ENCODE peak calls at places on chromosome 21, in nine cellular contexts. K, P, A, N, Q, T, F, G and B are unnamed samples.

GRCh38 chr21:34576043-34576466 is 38.9 kb downstream of the RCAN1 start:
- DNase-seq in T (peak), Q (no peak), N (no peak), A (no peak), F (peak), P (peak), G (no peak), K (peak), B (no peak)

GRCh38 chr21:38266732-38267131 is 9.9 kb downstream of the KCNJ15 start:
- DNase-seq in T (peak), Q (no peak), P (peak), F (peak), N (no peak), A (no peak), G (no peak), K (peak), B (no peak)

GRCh38 chr21:32956257-32956656 is 69.5 kb upstream of the OLIG2 start:
- DNase-seq in N (no peak), G (no peak), F (no peak), K (no peak), A (no peak), Q (no peak), P (no peak), T (no peak), B (no peak)

GRCh38 chr21:29064850-29065481 is 8.5 kb downstream of the CCT8 start:
- DNase-seq in F (no peak), Q (no peak), K (no peak), P (no peak), G (no peak), N (no peak), A (no peak), T (no peak), B (no peak)

GRCh38 chr21:44527983-44528633 is 11.9 kb downstream of the KRTAP10-1 start:
- DNase-seq in F (no peak), Q (no peak), P (no peak), T (no peak), N (no peak), K (no peak), G (no peak), A (no peak), B (peak)

GRCh38 chr21:35116777-35117176 is 67.7 kb upstream of the RUNX1 start:
- DNase-seq in N (no peak), T (no peak), P (no peak), F (no peak), G (no peak), A (no peak), K (no peak), Q (no peak), B (no peak)

GRCh38 chr21:43794311-43794710 is 4.9 kb downstream of the RRP1 start:
- DNase-seq in F (no peak), G (no peak), K (no peak), A (no peak), T (no peak), Q (no peak), N (no peak), P (no peak), B (peak)

GRCh38 chr21:38912355-38912619 is 106.6 kb downstream of the ETS2 start:
- DNase-seq in G (no peak), N (no peak), P (peak), T (no peak), K (no peak), F (peak), Q (no peak), A (no peak), B (no peak)

GRCh38 chr21:38957575-38958340 is 152.0 kb downstream of the ETS2 start:
- DNase-seq in F (no peak), Q (no peak), N (no peak), T (no peak), G (no peak), K (no peak), A (no peak), P (no peak), B (no peak)

GRCh38 chr21:29719561-29719960 is 220.2 kb downstream of the GRIK1 start:
- DNase-seq in G (no peak), F (no peak), T (no peak), K (no peak), A (no peak), N (no peak), P (no peak), Q (no peak), B (no peak)

GRCh38 chr21:44087426-44088400 is 19.5 kb upstream of the PWP2 start:
- DNase-seq in G (no peak), P (no peak), K (no peak), A (no peak), N (no peak), Q (no peak), F (no peak), T (no peak), B (peak)

GRCh38 chr21:42844411-42845113 is 34.8 kb downstream of the WDR4 start:
- DNase-seq in F (no peak), T (no peak), G (no peak), Q (no peak), N (no peak), A (no peak), K (no peak), P (no peak), B (peak)

GRCh38 chr21:38768385-38769071 is 37.2 kb upstream of the ETS2 start:
- DNase-seq in F (peak), N (peak), P (peak), A (no peak), Q (peak), K (peak), G (no peak), T (peak), B (no peak)

GRCh38 chr21:8991088-8991907 is 1530.1 kb upstream of the TPTE start:
- DNase-seq in Q (no peak), T (no peak), N (peak), A (no peak), P (no peak), G (peak), K (no peak), F (no peak), B (peak)

GRCh38 chr21:38800924-38801744 is 4.6 kb upstream of the ETS2 start:
- DNase-seq in A (no peak), G (no peak), K (no peak), Q (no peak), F (no peak), T (no peak), N (no peak), P (no peak), B (no peak)

GRCh38 chr21:35475768-35476167 is 426.7 kb upstream of the RUNX1 start:
- DNase-seq in A (no peak), P (peak), K (peak), Q (peak), N (no peak), G (no peak), F (peak), T (peak), B (no peak)

GRCh38 chr21:39141502-39141901 is 41.7 kb downstream of the PSMG1 start:
- DNase-seq in Q (no peak), G (no peak), N (no peak), K (peak), T (peak), P (peak), F (peak), A (no peak), B (no peak)

GRCh38 chr21:43921979-43922945 is 57.2 kb downstream of the AGPAT3 start:
- DNase-seq in P (peak), Q (no peak), N (no peak), T (no peak), F (no peak), A (no peak), K (peak), G (no peak), B (peak)

GRCh38 chr21:24023936-24024335 is 1583.3 kb downstream of the MRPL39 start:
- DNase-seq in K (no peak), F (no peak), P (no peak), T (no peak), A (no peak), N (no peak), Q (no peak), G (no peak), B (no peak)

GRCh38 chr21:34642211-34643075 is 26.4 kb upstream of the CLIC6 start:
- DNase-seq in G (no peak), K (peak), F (peak), A (no peak), T (peak), N (no peak), P (no peak), Q (no peak), B (no peak)

GRCh38 chr21:15788847-15789548 is 59.2 kb downstream of the USP25 start:
- DNase-seq in T (peak), N (no peak), Q (no peak), F (peak), P (peak), A (no peak), G (no peak), K (peak), B (no peak)

GRCh38 chr21:35366348-35367085 is 317.4 kb upstream of the RUNX1 start:
- DNase-seq in N (no peak), F (peak), P (peak), G (no peak), K (peak), T (peak), Q (peak), A (no peak), B (no peak)

GRCh38 chr21:27756191-27756590 is 789.3 kb upstream of the ADAMTS5 start:
- DNase-seq in K (no peak), G (no peak), P (peak), A (no peak), F (peak), Q (no peak), T (no peak), N (no peak), B (no peak)

GRCh38 chr21:27759820-27760219 is 792.9 kb upstream of the ADAMTS5 start:
- DNase-seq in T (no peak), K (peak), N (no peak), A (no peak), G (peak), P (no peak), Q (no peak), F (peak), B (no peak)

GRCh38 chr21:27764056-27764455 is 797.2 kb upstream of the ADAMTS5 start:
- DNase-seq in T (peak), N (no peak), K (no peak), A (no peak), Q (no peak), G (no peak), F (no peak), P (no peak), B (no peak)

GRCh38 chr21:27761623-27762022 is 794.7 kb upstream of the ADAMTS5 start:
- DNase-seq in Q (no peak), T (no peak), N (no peak), F (peak), G (no peak), A (no peak), P (no peak), K (no peak), B (no peak)

DNA sequence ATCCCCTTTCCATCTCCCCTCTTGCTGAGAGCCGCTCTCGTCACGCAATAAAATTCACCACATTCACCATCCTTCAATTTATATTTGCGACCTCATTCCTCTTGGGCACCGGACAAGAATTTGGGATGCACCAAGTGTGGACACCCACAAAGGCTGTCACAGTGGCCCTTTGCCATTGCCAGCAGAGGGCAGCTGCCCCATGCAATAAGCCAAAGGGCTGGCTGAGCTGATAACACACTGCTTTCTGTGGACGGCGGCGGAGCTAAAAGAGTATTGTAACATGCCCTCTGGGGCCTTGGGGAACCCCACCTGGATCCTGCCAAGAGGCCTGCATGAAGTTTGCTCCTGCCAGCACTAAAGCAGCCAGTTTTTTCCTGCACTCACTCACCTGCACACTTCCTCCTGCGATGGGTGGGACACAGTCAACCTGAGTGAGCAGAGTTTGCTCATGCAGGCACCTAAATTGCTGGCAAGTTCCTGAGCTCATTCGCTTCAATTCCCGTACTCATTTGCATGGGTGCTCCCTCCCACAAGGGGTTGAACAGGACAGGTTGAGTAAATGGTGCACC is 792.3 kb upstream of the ADAMTS5 start:
- DNase-seq in F (no peak), Q (no peak), K (no peak), G (peak), T (peak), A (peak), P (no peak), N (no peak), B (no peak)
- TF ChIP-seq CTCF in F (peak), Q (peak), K (peak), G (peak), T (peak), A (no peak), P (peak), N (no peak), B (peak)

DNA sequence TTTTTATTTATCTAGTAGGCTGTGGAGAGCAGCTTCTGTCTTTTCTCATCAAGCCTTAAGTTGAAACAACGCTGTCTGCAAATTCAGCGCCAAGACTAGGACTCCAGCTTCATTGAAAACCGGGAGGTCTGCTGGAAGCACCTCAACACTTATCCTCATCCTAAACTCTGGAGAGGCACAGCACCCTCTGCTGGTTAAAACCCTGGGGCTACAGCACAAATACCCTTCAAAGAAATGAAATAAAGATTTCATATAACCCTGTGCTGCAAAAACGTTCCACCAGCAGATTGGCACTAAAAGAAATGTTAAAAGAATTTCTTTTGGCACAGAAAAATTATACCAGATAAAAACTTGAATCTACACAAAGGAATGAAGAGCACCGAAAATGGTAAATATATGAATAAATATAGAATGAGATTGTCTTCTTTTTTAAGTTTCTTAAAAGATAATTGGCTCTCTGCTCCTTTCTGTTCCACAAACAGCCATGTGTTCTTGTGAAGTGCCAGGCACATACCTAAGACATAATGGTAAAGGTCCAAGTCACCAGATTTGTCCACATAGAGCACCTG is 227.7 kb upstream of the SAMSN1 start:
- DNase-seq in Q (no peak), N (peak), T (no peak), K (peak), G (peak), P (peak), F (peak), A (peak), B (no peak)
- TF ChIP-seq CTCF in Q (peak), N (peak), T (peak), K (peak), G (peak), P (peak), F (peak), A (peak), B (peak)

DNA sequence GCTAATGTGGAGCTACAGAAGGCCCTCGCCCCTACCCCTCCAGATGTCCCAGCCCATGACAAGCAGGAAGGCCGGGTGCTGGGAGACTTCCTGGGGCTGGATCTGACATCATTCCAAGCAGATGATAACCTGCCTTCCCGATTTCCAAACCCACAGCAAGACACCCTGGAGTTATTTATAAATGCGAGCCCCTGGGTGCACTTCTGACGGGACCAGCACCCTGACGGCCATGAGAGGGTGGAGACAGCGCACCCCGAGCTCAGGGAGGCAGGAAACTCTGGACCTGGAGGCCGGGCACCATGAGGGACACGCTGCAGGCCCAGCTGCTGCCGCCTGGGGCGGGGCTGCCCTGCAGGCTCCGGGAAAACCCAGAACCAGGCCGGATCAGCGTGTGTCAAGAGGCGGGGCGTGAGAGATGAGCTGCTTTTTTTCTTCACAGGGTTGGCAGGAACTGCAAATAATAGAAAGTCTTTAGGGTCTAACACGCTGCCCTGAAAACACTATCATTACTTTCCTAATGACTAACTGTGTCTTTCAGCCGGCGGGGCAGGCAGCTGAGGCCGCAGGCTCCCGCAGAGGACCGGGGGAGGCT is 2.5 kb upstream of the PCBP3 start:
- DNase-seq in A (no peak), F (peak), G (no peak), K (peak), T (peak), P (peak), N (no peak), Q (peak), B (no peak)
- TF ChIP-seq CTCF in A (no peak), F (peak), G (no peak), K (peak), T (peak), P (peak), N (no peak), Q (peak), B (no peak)

GRCh38 chr21:26845750-26846035 is 484 bp upstream of the ADAMTS1 start:
- DNase-seq in P (no peak), N (no peak), T (peak), A (no peak), Q (no peak), F (no peak), G (no peak), K (no peak), B (no peak)

GRCh38 chr21:26844258-26845065 is 747 bp downstream of the ADAMTS1 start:
- DNase-seq in A (peak), Q (no peak), F (peak), K (peak), T (peak), N (no peak), G (peak), P (no peak), B (no peak)

GRCh38 chr21:26846036-26846931 is 1.1 kb upstream of the ADAMTS1 start:
- DNase-seq in F (peak), Q (no peak), G (peak), N (no peak), K (peak), P (peak), A (peak), T (peak), B (peak)

GRCh38 chr21:26843912-26844257 is 1.3 kb downstream of the ADAMTS1 start:
- DNase-seq in K (peak), N (no peak), P (peak), Q (no peak), F (peak), A (no peak), G (no peak), T (peak), B (no peak)

DNA sequence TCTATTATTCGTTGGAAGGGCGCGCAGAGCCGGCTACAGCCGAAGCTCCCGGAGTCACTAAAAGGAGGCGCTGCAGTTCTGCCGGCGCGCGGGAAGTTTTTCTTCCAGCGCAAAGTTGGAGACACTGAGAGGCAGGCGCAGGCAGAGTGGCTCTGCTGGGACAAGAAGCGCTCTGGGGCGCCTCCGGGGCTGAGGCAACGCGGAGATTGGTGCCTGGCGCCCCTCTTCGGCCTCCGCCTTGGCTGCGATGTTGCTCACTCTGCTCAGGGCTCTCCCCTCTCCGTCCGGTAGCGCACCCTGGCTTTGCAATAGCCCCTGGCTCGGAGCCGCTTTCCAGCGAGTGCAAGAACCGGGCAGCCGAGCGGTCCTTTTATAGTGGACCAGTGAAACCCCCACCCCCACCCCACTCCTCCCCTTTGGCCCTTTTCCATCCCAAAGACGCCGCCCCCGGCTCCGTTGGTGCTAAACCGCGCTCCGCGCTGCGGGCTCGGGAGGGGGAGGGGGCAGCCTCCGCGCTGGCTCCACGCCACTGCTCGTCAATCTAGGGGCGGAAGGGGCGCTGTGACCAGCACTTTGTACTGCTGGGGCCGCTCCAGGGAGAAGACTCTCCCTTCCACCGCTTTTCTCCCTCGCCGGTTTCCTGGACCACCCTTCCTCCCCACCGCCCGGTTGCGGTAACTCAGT is at the start of gene ADAMTS1:
- DNase-seq in N (no peak), K (peak), T (peak), P (peak), F (peak), G (peak), A (peak), Q (peak), B (peak)
- TF ChIP-seq CTCF in N (peak), K (no peak), T (peak), P (no peak), F (peak), G (no peak), A (no peak), Q (peak), B (peak)

DNA sequence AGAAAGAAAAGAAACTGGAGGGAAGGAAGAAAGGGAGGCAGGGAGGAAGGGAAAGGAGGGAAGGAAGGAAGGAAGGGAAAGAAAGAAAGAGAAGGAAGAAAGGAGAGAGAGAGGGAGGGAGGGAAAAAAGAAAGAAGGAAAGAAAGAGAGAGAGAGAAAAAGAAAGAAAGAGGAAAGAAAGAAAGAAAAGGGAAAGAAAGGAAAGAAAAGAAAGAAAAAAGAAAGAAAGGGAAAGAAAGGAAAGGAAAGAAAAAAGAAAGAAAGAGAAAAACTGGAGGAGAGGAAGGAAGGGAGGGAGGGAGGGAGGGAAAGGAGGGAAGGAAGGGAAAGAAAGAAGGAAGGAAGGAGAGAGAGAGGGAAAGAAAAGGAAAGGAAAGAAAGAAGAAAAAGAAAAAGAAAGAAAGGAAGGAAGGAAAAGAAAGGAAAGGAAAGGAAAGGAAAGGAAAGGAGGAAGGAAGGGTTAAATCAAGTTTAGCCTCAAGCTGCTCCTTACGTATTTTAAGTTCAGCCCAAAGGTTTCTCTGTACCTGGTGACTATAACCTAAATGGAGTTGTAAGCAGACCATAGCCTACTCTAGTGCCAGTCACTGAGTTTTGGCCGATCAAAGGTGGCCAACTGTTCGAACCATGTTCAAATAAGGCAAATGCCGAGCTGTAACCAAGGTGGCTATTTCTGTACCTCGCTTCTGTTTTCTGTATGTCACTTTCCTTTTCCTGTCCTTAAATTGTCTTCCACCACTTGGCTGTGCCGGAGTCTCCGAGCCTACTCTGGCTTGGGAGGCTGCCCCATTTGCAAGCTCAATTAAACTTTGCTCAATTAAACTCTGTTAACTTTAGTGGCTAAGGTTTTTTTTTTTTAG is 37.8 kb upstream of the TMPRSS2 start:
- DNase-seq in P (no peak), K (no peak), Q (no peak), G (no peak), F (no peak), A (no peak), T (no peak), N (no peak), B (no peak)
- TF ChIP-seq CTCF in P (no peak), K (no peak), Q (no peak), G (no peak), F (no peak), A (no peak), T (no peak), N (no peak), B (no peak)

GRCh38 chr21:31558839-31559367 is 100.6 kb upstream of the SOD1 start:
- DNase-seq in T (peak), P (peak), K (peak), A (peak), G (peak), N (no peak), Q (peak), F (peak), B (peak)
- TF ChIP-seq CTCF in T (no peak), P (no peak), K (no peak), A (no peak), G (no peak), N (no peak), Q (no peak), F (no peak), B (peak)